ENCODE peak calls at places on chromosomes 3 and 15, in five cellular contexts. Q, Z, P, J and E are unnamed samples.

GRCh38 chr15:38996111-38996541 is 431.5 kb upstream of the RASGRP1 start:
- DNase-seq in Q (no peak), Z (peak; percentile 91), J (no peak), P (no peak), E (no peak)

GRCh38 chr3:170420307-170420821 is 1.7 kb downstream of the CLDN11 start:
- DNase-seq in Q (no peak), P (peak; percentile 55), J (no peak), Z (no peak), E (no peak)

GRCh38 chr3:188306435-188306980 is 152.6 kb downstream of the LPP start:
- DNase-seq in Q (no peak), J (no peak), Z (no peak), P (no peak), E (no peak)

GRCh38 chr15:33131880-33132279 is 62.6 kb downstream of the FMN1 start:
- DNase-seq in J (no peak), Q (peak; percentile 47), P (no peak), Z (peak; percentile 75), E (no peak)

GRCh38 chr3:149214702-149215101 is 6.9 kb downstream of the CP start:
- DNase-seq in Z (no peak), P (no peak), Q (peak; percentile 31), J (no peak), E (no peak)

GRCh38 chr3:191070762-191071365 is 128.2 kb upstream of the OSTN start:
- DNase-seq in P (no peak), Q (no peak), J (no peak), Z (peak; percentile 22), E (no peak)

GRCh38 chr3:128480717-128481437 is 12.1 kb downstream of the GATA2 start:
- DNase-seq in J (no peak), Z (no peak), Q (no peak), P (no peak), E (no peak)

GRCh38 chr3:74426571-74426970 is 187.9 kb downstream of the CNTN3 start:
- DNase-seq in Q (no peak), J (no peak), Z (no peak), P (no peak), E (no peak)

GRCh38 chr3:181382656-181383055 is 329.1 kb upstream of the SOX2 start:
- DNase-seq in Q (no peak), J (no peak), P (no peak), Z (no peak), E (no peak)

GRCh38 chr3:77392181-77392580 is 352.3 kb downstream of the ROBO2 start:
- DNase-seq in Z (no peak), Q (no peak), P (no peak), J (no peak), E (no peak)

GRCh38 chr15:35115155-35115725 is 30.1 kb upstream of the NANOGP8 start:
- DNase-seq in P (peak; percentile 22), Q (no peak), J (peak; percentile 21), Z (peak; percentile 68), E (no peak)

GRCh38 chr3:197953881-197954280 is 3.9 kb downstream of the RPL35A start:
- DNase-seq in Q (no peak), J (no peak), P (no peak), Z (peak; percentile 78), E (no peak)
- H3K4me3 ChIP-seq in Q (no peak overlapping the region), J (no peak overlapping the region), P (no peak overlapping the region), Z (no peak overlapping the region), E (no peak overlapping the region)

DNA sequence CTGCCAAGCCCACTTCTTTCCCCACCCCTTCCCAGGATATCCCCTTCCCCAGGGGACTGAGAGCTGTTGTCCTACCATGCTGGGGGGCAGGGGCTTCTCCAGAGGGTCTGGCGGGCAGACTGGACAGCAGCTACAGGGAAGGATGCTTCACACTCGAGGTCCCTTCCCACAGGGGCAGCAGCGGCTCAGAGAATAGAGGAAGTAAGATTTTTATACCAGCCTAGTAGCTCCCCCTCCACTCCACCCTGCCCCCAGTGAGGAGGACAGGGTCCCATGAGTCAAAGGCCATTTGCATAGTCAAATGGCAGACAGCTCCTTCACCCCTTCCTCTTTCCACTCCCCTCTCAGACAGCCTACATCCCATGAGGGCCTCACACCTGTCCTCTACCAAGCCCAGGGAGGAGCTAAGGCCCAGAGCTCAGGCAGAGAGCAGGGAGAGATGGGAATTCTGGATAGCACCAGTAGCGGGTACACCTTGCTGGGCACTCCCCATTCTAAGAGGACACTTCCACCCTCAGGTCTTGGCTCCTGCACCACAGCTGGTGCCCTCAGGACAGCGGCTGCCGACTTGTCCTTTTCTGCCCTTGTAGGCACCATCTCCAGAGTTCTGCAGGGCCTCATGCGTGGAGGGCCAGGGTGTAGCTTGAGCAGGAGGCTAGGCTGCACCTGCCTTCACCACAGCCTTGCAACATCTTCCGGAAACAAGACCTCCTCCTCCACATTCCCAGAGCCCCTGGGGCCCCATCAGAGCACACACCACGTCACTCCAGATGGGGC is at the start of gene TLR9:
- DNase-seq in J (no peak), Q (no peak), P (no peak), Z (no peak), E (peak; percentile 21)
- H3K4me3 ChIP-seq in J (no peak within 1 kb of the TSS), Q (no peak within 1 kb of the TSS), P (no peak within 1 kb of the TSS), Z (no peak within 1 kb of the TSS), E (no peak within 1 kb of the TSS)

DNA sequence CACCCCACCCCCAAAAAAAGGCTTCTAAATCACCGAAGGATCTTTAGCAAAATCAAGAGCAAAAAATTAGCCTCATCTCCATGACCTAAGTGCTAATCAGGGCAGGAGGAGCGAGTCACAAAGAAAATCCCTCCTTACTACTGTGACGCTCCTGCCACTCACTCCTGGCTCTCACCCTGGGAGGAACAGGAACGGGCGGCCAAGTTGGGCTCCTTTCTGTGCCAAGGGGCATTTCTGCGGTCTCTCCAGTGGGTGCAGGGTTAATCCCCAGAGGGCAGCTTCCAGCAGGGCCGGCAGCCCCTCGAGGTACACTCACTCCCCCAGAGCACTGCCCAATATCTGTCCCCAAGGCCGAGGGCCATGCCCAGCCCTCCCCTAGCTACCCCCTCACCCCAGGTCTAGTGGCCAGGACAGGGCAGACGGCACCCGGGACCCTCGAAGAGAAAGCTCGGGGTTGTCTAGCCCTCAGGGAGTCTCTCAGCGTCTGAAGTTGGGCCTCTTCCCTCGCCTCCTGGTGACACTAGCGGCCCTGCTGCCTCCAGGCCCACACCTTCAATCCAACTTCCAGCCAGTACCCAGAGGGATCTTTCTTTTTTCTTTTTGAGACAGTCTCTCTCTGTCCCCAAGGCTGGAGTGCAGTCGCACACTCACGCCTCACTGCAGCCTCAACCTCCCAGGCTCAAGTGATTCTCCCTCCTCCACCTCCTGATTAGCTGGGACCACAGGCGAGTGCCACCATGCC is 706 bp downstream of the CAV3 start:
- DNase-seq in J (no peak), P (no peak), Z (no peak), Q (no peak), E (peak; percentile 52)
- H3K4me3 ChIP-seq in J (no peak overlapping the region), P (no peak overlapping the region), Z (no peak overlapping the region), Q (no peak overlapping the region), E (peak overlapping the region; percentile 59)

GRCh38 chr3:13042932-13043275 is 30.3 kb downstream of the IQSEC1 start:
- DNase-seq in Z (no peak), P (no peak), Q (no peak), J (peak; percentile 84), E (no peak)
- H3K4me3 ChIP-seq in Z (no peak overlapping the region), P (no peak overlapping the region), Q (no peak overlapping the region), J (peak overlapping the region; percentile 66), E (no peak overlapping the region)